ENCODE peak calls at places on chromosomes 7 and 10, in nine cellular contexts. I is tibial artery, F is AG04450, S is coronary artery, D is HCT116, J is MM.1S, Q is cardiac fibroblast, Z is thyroid gland, U is neural progenitor cell. O is an unnamed sample.

GRCh38 chr10:69639291-69640195 is 9.5 kb downstream of the FAM241B start:
- DNase-seq in I (peak; percentile 51), F (peak; percentile 32), S (peak; percentile 71), D (peak; percentile 65), J (peak; percentile 53), Q (peak; percentile 73), Z (peak; percentile 69), U (peak; percentile 79), O (peak; percentile 69)

GRCh38 chr7:67738958-67739357 is 742.3 kb downstream of the TYW1 start:
- DNase-seq in I (peak; percentile 34), F (no peak), S (no peak), D (no peak), J (no peak), Q (peak; percentile 24), Z (no peak), U (no peak), O (peak; percentile 66)

GRCh38 chr7:85068796-85069195 is 118.1 kb downstream of the SEMA3D start:
- DNase-seq in I (no peak), F (no peak), S (no peak), D (no peak), J (no peak), Q (peak; percentile 96), Z (no peak), U (no peak), O (no peak)

GRCh38 chr7:56046728-56047445 is 4.4 kb downstream of the PSPH start:
- DNase-seq in I (no peak), F (peak; percentile 73), S (no peak), D (no peak), J (no peak), Q (peak; percentile 91), Z (peak; percentile 42), U (peak; percentile 23), O (peak; percentile 31)

GRCh38 chr10:20885678-20886077 is 11.4 kb downstream of the NEBL start:
- DNase-seq in I (no peak), F (no peak), S (no peak), D (no peak), J (peak; percentile 81), Q (peak; percentile 30), Z (no peak), U (no peak), O (no peak)

GRCh38 chr7:33501368-33501767 is 372.0 kb downstream of the BBS9 start:
- DNase-seq in I (no peak), F (no peak), S (no peak), D (no peak), J (no peak), Q (no peak), Z (no peak), U (no peak), O (no peak)

GRCh38 chr10:31134303-31134928 is 102.8 kb upstream of the ZNF438 start:
- DNase-seq in I (no peak), F (no peak), S (no peak), D (no peak), J (no peak), Q (peak; percentile 83), Z (peak; percentile 50), U (no peak), O (no peak)

GRCh38 chr7:11831727-11832495 is at the start of gene THSD7A:
- DNase-seq in I (peak; percentile 21), F (no peak), S (no peak), D (no peak), J (peak; percentile 51), Q (peak; percentile 49), Z (peak; percentile 60), U (peak; percentile 78), O (no peak)

DNA sequence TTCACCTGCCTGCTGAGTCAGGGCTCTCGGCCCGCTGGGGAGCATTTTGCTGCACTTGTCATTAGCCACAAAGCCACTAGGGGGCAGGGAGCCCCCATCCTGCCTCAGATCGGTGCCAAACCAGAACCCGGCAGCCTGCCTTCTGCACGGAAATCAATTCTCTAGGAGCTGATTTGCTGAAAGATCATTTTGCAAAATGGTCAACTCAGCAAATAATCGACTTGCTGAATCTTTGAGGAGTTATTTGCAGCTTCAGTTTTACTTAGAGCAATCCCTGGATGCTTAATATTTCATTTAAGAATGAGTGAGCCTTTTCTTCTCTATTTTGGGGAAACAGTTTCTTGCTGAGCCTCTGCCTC is 1.7 kb upstream of the GIMAP8 start:
- DNase-seq in I (peak; percentile 71), F (no peak), S (no peak), D (peak; percentile 48), J (peak; percentile 83), Q (peak; percentile 66), Z (peak; percentile 82), U (peak; percentile 82), O (peak; percentile 55)
- H3K4me3 ChIP-seq in I (no peak overlapping the region), F (no peak overlapping the region), S (no peak overlapping the region), D (no peak overlapping the region), J (no peak overlapping the region), Q (no peak overlapping the region), Z (no peak overlapping the region), U (no peak overlapping the region), O (no peak overlapping the region)

GRCh38 chr10:75607576-75607975 is 176.2 kb downstream of the LRMDA start:
- DNase-seq in I (no peak), F (no peak), S (no peak), D (no peak), J (no peak), Q (no peak), Z (peak; percentile 41), U (no peak), O (no peak)

GRCh38 chr10:75610187-75610586 is 178.8 kb downstream of the LRMDA start:
- DNase-seq in I (no peak), F (no peak), S (no peak), D (no peak), J (no peak), Q (no peak), Z (no peak), U (no peak), O (no peak)

GRCh38 chr10:75605096-75605495 is 173.7 kb downstream of the LRMDA start:
- DNase-seq in I (no peak), F (no peak), S (no peak), D (no peak), J (no peak), Q (no peak), Z (no peak), U (no peak), O (peak; percentile 15)

GRCh38 chr10:75611081-75611971 is 179.9 kb downstream of the LRMDA start:
- DNase-seq in I (no peak), F (no peak), S (no peak), D (no peak), J (peak; percentile 37), Q (no peak), Z (no peak), U (no peak), O (no peak)

GRCh38 chr10:75606203-75606779 is 174.9 kb downstream of the LRMDA start:
- DNase-seq in I (no peak), F (no peak), S (no peak), D (no peak), J (peak; percentile 75), Q (no peak), Z (no peak), U (no peak), O (no peak)
- H3K4me3 ChIP-seq in I (no peak overlapping the region), F (no peak overlapping the region), S (no peak overlapping the region), D (no peak overlapping the region), J (peak overlapping the region; percentile 35), Q (no peak overlapping the region), Z (no peak overlapping the region), U (no peak overlapping the region), O (no peak overlapping the region)

GRCh38 chr7:187237-187927 is 5.0 kb upstream of the FAM20C start:
- DNase-seq in I (no peak), F (no peak), S (no peak), D (no peak), J (no peak), Q (no peak), Z (no peak), U (peak; percentile 27), O (no peak)

GRCh38 chr7:188174-188573 is 4.2 kb upstream of the FAM20C start:
- DNase-seq in I (no peak), F (no peak), S (no peak), D (no peak), J (no peak), Q (no peak), Z (no peak), U (no peak), O (no peak)

GRCh38 chr7:184768-185264 is 7.6 kb upstream of the FAM20C start:
- DNase-seq in I (no peak), F (no peak), S (no peak), D (no peak), J (no peak), Q (peak; percentile 29), Z (no peak), U (no peak), O (no peak)

GRCh38 chr7:188727-189500 is 3.5 kb upstream of the FAM20C start:
- DNase-seq in I (no peak), F (no peak), S (no peak), D (no peak), J (no peak), Q (no peak), Z (no peak), U (no peak), O (no peak)

DNA sequence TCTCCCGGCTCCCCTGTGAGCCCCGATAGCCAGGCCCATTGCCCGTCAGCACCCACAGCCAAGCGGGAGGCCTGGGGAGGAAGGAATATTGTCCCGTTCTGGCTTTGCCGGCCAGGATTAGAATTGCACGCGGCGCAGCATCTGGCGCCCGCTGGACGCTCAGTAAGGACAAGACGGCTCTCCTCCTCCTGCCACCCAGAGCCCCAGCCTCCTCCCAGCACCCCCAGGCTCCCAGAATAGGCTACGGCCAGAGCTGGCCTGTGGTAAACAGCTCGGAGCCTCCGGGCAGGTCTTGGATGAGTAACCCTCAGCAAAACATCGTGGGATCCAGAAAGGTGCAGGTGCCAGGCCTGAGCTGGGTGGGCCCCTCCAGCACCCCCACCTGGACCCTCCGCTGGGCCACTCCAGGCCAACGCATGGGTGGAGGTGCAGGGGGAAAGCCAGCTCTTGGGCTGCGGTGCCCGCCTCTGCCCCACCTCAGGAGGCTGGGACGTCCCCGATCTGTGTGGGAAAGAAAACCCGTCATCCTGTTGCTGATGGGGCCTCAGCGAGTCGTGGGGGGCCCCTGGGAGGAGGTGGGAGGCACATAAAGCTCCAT is 5.8 kb upstream of the FAM20C start:
- DNase-seq in I (no peak), F (no peak), S (no peak), D (no peak), J (no peak), Q (no peak), Z (no peak), U (no peak), O (no peak)
- H3K4me3 ChIP-seq in I (no peak overlapping the region), F (no peak overlapping the region), S (no peak overlapping the region), D (no peak overlapping the region), J (no peak overlapping the region), Q (no peak overlapping the region), Z (no peak overlapping the region), U (no peak overlapping the region), O (no peak overlapping the region)

GRCh38 chr7:29146082-29146706 is at the start of gene CPVL:
- DNase-seq in I (peak; percentile 72), F (no peak), S (no peak), D (peak; percentile 29), J (no peak), Q (no peak), Z (peak; percentile 88), U (peak; percentile 64), O (peak; percentile 12)

GRCh38 chr7:29146888-29147609 is 712 bp upstream of the CPVL start:
- DNase-seq in I (no peak), F (no peak), S (no peak), D (peak; percentile 8), J (peak; percentile 60), Q (no peak), Z (peak; percentile 56), U (peak; percentile 45), O (peak; percentile 15)

GRCh38 chr7:29143698-29144203 is 2.6 kb downstream of the CPVL start:
- DNase-seq in I (no peak), F (no peak), S (no peak), D (no peak), J (no peak), Q (no peak), Z (no peak), U (no peak), O (no peak)

GRCh38 chr7:29147821-29148220 is 1.5 kb upstream of the CPVL start:
- DNase-seq in I (no peak), F (no peak), S (no peak), D (no peak), J (no peak), Q (no peak), Z (peak; percentile 51), U (no peak), O (no peak)

GRCh38 chr7:29145553-29146081 is 720 bp downstream of the CPVL start:
- DNase-seq in I (no peak), F (no peak), S (no peak), D (no peak), J (no peak), Q (no peak), Z (no peak), U (peak; percentile 36), O (no peak)
- H3K4me3 ChIP-seq in I (peak overlapping the region; percentile 37), F (no peak overlapping the region), S (peak overlapping the region; percentile 64), D (peak overlapping the region; percentile 52), J (no peak overlapping the region), Q (no peak overlapping the region), Z (peak overlapping the region; percentile 14), U (peak overlapping the region; percentile 72), O (peak overlapping the region; percentile 28)

O was measured in prostate gland.